ENCODE peak calls at places on chromosomes 1 and 21, in four cellular contexts. C is pancreas, A is left ventricle myocardium inferior, Q is body of pancreas. N is an unnamed sample. For H3K4me1, the result is how much of the 10 kb centered on the place peaks cover.

GRCh38 chr1:245153645-245154428 is 948 bp upstream of the KIF26B start:
- DNase-seq in Q (peak), C (peak), A (no peak), N (peak)

GRCh38 chr1:60573121-60573520 is 499.6 kb upstream of the C1orf87 start:
- DNase-seq in Q (no peak), A (no peak), C (no peak), N (no peak)

GRCh38 chr1:226526801-226527595 is 21.6 kb upstream of the STUM start:
- DNase-seq in A (peak), C (peak), Q (peak), N (no peak)

GRCh38 chr1:57229076-57229475 is 194.8 kb downstream of the DAB1 start:
- DNase-seq in C (no peak), Q (no peak), A (no peak), N (no peak)

GRCh38 chr1:230047114-230047865 is 19.7 kb upstream of the GALNT2 start:
- DNase-seq in A (no peak), Q (no peak), C (no peak), N (no peak)

GRCh38 chr1:151061012-151061401 is 810 bp downstream of the MLLT11 start:
- DNase-seq in Q (no peak), C (no peak), A (no peak), N (peak)

GRCh38 chr1:70887936-70888335 is 159.7 kb downstream of the PTGER3 start:
- DNase-seq in C (no peak), A (no peak), Q (no peak), N (no peak)

GRCh38 chr1:165443539-165444289 is 1.2 kb downstream of the RXRG start:
- DNase-seq in C (no peak), Q (no peak), A (peak), N (no peak)

GRCh38 chr21:42845296-42845965 is 33.9 kb downstream of the WDR4 start:
- DNase-seq in A (peak), Q (peak), C (no peak), N (peak)

GRCh38 chr1:47760248-47760629 is 236.9 kb downstream of the TRABD2B start:
- DNase-seq in C (no peak), A (no peak), Q (no peak), N (no peak)

GRCh38 chr1:181155339-181155738 is 66.8 kb downstream of the IER5 start:
- DNase-seq in A (no peak), Q (no peak), C (no peak), N (no peak)

GRCh38 chr1:181153634-181153961 is 65.1 kb downstream of the IER5 start:
- DNase-seq in C (no peak), A (no peak), Q (no peak), N (no peak)

GRCh38 chr1:181151378-181152326 is 63.2 kb downstream of the IER5 start:
- DNase-seq in A (no peak), C (no peak), Q (no peak), N (no peak)

GRCh38 chr1:181150842-181151241 is 62.3 kb downstream of the IER5 start:
- DNase-seq in Q (no peak), A (no peak), C (no peak), N (no peak)

GRCh38 chr1:181152892-181153633 is 64.6 kb downstream of the IER5 start:
- DNase-seq in A (peak), Q (peak), C (peak), N (peak)
- TF ChIP-seq CTCF in A (peak), Q (peak), C (no peak), N (peak)

DNA sequence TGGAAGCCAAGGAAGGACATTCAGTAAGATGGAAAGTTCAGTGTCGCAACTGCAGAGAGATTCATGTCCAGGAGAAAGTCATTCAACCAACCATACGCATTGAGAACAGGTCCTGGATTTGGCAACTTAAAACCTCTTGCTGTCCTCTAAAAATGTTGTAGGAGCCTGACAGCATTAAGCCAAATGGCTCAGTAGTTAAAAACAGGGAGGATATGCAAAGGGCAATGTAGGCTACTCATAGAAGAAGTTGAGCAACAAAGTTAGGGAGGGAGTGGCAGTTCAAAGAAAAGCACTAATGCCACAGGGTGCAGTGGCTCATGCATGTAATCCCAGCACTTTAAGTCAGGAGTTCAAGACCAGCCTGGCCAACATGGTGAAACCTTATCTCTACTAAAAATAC is 92.9 kb upstream of the ERG start:
- DNase-seq in C (no peak), Q (no peak), A (no peak), N (no peak)
- H3K27ac ChIP-seq in C (no peak), Q (no peak), A (no peak), N (peak)

DNA sequence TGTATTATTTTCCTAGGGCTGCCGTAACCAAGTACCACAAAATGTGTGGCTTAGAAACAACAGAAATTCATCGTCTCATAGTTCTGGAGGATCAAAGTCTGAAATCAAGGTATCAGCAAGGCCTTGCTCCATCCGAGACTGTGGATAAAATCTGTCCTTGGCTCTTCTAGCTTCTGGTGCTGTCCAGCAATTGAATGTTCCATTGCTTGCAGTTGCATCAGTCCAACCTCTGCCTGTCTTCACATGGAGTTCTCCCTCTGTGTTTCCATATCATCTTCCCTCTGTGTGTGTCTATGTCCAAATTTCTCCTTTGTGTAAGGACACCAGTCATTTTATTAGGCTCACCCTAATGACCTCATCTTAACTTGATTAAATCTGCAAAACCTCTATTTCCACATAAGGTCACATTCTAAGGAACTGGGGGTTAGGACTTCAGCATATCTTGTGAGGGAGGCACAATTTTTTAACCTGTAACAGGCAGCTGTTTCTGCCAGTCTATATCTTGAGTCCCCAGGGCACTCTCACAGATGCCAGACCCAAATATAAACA is 84.2 kb downstream of the ERG start:
- DNase-seq in C (no peak), Q (no peak), A (no peak), N (no peak)
- H3K4me1 ChIP-seq in C (under half), Q (under half), A (under half), N (under half)

GRCh38 chr1:94527447-94528031 is 14.0 kb downstream of the F3 start:
- DNase-seq in C (no peak), Q (peak), A (no peak), N (no peak)
- TF ChIP-seq CTCF in C (no peak), Q (peak), A (no peak), N (no peak)